ENCODE peak calls at places on chromosomes 11 and 22, in four cellular contexts. One of them, this sample, is unnamed.

GRCh38 chr22:36081023-36081431 is 52.4 kb upstream of the RBFOX2 start:
- DNase-seq in transverse colon: peak
- DNase-seq in bronchial epithelial cell: peak
- DNase-seq in AG09309: peak
- DNase-seq in this sample: peak

GRCh38 chr11:122215244-122215992 is 99.4 kb upstream of the BLID start:
- DNase-seq in AG09309: peak
- DNase-seq in transverse colon: peak
- DNase-seq in bronchial epithelial cell: peak
- DNase-seq in this sample: peak

GRCh38 chr11:72226701-72227100 is 2.1 kb downstream of the INPPL1 start:
- DNase-seq in AG09309: no peak
- DNase-seq in transverse colon: no peak
- DNase-seq in bronchial epithelial cell: no peak
- DNase-seq in this sample: no peak

GRCh38 chr22:29369460-29369859 is 18.9 kb downstream of the AP1B1 start:
- DNase-seq in AG09309: peak
- DNase-seq in transverse colon: peak
- DNase-seq in bronchial epithelial cell: peak
- DNase-seq in this sample: peak

GRCh38 chr22:32695451-32695891 is 106.0 kb upstream of the TIMP3 start:
- DNase-seq in bronchial epithelial cell: peak
- DNase-seq in transverse colon: no peak
- DNase-seq in AG09309: no peak
- DNase-seq in this sample: peak

GRCh38 chr11:57131080-57131790 is 50.5 kb upstream of the LRRC55 start:
- DNase-seq in transverse colon: peak
- DNase-seq in AG09309: no peak
- DNase-seq in bronchial epithelial cell: peak
- DNase-seq in this sample: peak

GRCh38 chr11:6623391-6624363 is 4.5 kb upstream of the TPP1 start:
- DNase-seq in AG09309: no peak
- DNase-seq in transverse colon: no peak
- DNase-seq in bronchial epithelial cell: no peak
- DNase-seq in this sample: no peak

GRCh38 chr11:129709801-129710398 is 105.7 kb upstream of the TMEM45B start:
- DNase-seq in AG09309: no peak
- DNase-seq in transverse colon: no peak
- DNase-seq in bronchial epithelial cell: no peak
- DNase-seq in this sample: no peak

GRCh38 chr11:8309862-8310261 is 46.2 kb upstream of the LMO1 start:
- DNase-seq in AG09309: no peak
- DNase-seq in transverse colon: no peak
- DNase-seq in bronchial epithelial cell: peak
- DNase-seq in this sample: no peak

GRCh38 chr22:31912402-31912733 is 32.0 kb upstream of the YWHAH start:
- DNase-seq in transverse colon: no peak
- DNase-seq in bronchial epithelial cell: no peak
- DNase-seq in AG09309: no peak
- DNase-seq in this sample: peak

GRCh38 chr11:118171274-118172062 is 5.0 kb downstream of the SCN2B start:
- DNase-seq in AG09309: no peak
- DNase-seq in transverse colon: peak
- DNase-seq in bronchial epithelial cell: peak
- DNase-seq in this sample: peak

GRCh38 chr11:36777302-36777701 is 179.3 kb upstream of the RAG2 start:
- DNase-seq in bronchial epithelial cell: no peak
- DNase-seq in AG09309: no peak
- DNase-seq in transverse colon: no peak
- DNase-seq in this sample: no peak

GRCh38 chr11:119810478-119811232 is 81.7 kb upstream of the NECTIN1 start:
- DNase-seq in transverse colon: no peak
- DNase-seq in bronchial epithelial cell: peak
- DNase-seq in AG09309: no peak
- DNase-seq in this sample: peak

GRCh38 chr22:49354516-49355205 is 473.0 kb downstream of the BRD1 start:
- DNase-seq in bronchial epithelial cell: no peak
- DNase-seq in transverse colon: no peak
- DNase-seq in AG09309: no peak
- DNase-seq in this sample: no peak

GRCh38 chr22:39771486-39771885 is 122.1 kb downstream of the ENTHD1 start:
- DNase-seq in AG09309: no peak
- DNase-seq in transverse colon: no peak
- DNase-seq in bronchial epithelial cell: no peak
- DNase-seq in this sample: no peak

GRCh38 chr11:72398058-72398758 is 36.1 kb downstream of the CLPB start:
- DNase-seq in bronchial epithelial cell: no peak
- DNase-seq in AG09309: no peak
- DNase-seq in transverse colon: no peak
- DNase-seq in this sample: no peak

GRCh38 chr11:19199037-19199436 is 2.7 kb downstream of the CSRP3 start:
- DNase-seq in AG09309: no peak
- DNase-seq in transverse colon: no peak
- DNase-seq in bronchial epithelial cell: no peak
- DNase-seq in this sample: no peak

DNA sequence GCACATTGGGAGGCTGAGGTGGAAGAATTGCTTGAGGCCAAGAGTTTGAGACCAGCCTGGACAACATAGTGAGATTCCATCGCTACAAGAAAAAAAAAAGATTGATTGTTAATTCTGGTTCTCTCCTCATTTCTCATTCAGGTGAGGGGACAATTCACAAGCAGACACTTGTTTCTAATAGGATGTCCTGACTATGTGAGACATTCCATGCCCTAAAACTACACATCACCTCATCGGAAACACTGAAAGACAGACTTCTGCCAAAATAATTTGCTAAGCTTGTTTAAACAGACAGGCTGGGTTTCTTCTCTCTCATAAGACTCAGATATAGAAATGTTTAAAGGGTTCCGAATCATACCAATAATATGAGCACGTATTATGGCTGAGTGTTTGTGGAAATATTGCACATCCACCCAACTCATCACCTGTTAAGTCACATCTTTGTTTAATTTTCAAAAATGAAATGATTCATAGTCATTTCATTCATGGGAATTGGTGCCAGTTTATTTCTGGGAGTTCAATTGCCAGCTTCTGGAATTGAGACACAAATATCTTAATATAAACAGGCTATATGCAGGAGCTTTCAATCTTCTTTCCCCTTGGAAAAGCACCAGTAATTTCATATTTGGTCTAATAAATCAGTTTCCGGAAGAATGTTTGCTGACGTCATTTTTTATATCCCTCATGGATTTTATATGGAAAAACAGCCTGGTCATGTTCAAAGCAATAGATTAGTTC is 87.2 kb downstream of the BDNF start:
- DNase-seq in AG09309: no peak
- DNase-seq in transverse colon: no peak
- DNase-seq in bronchial epithelial cell: peak
- DNase-seq in this sample: no peak
- TF ChIP-seq CTCF in AG09309: no peak
- TF ChIP-seq CTCF in transverse colon: no peak
- TF ChIP-seq CTCF in bronchial epithelial cell: no peak
- TF ChIP-seq CTCF in this sample: no peak

GRCh38 chr22:46674367-46674781 is 54.2 kb downstream of the GRAMD4 start:
- DNase-seq in bronchial epithelial cell: no peak
- DNase-seq in transverse colon: peak
- DNase-seq in AG09309: no peak
- DNase-seq in this sample: peak

GRCh38 chr22:46673677-46674236 is 53.6 kb downstream of the GRAMD4 start:
- DNase-seq in AG09309: no peak
- DNase-seq in bronchial epithelial cell: no peak
- DNase-seq in transverse colon: no peak
- DNase-seq in this sample: no peak

GRCh38 chr22:46675479-46675878 is 55.3 kb downstream of the GRAMD4 start:
- DNase-seq in AG09309: no peak
- DNase-seq in bronchial epithelial cell: no peak
- DNase-seq in transverse colon: no peak
- DNase-seq in this sample: no peak

GRCh38 chr22:46675938-46676337 is 55.8 kb downstream of the GRAMD4 start:
- DNase-seq in AG09309: no peak
- DNase-seq in bronchial epithelial cell: no peak
- DNase-seq in transverse colon: no peak
- DNase-seq in this sample: no peak

GRCh38 chr22:46674906-46675305 is 54.7 kb downstream of the GRAMD4 start:
- DNase-seq in AG09309: no peak
- DNase-seq in transverse colon: no peak
- DNase-seq in bronchial epithelial cell: no peak
- DNase-seq in this sample: no peak
- H3K4me3 ChIP-seq in AG09309: no peak
- H3K4me3 ChIP-seq in transverse colon: no peak
- H3K4me3 ChIP-seq in bronchial epithelial cell: no peak
- H3K4me3 ChIP-seq in this sample: no peak

GRCh38 chr11:63343130-63343529 is 26.5 kb upstream of the SLC22A9 start:
- DNase-seq in transverse colon: no peak
- DNase-seq in bronchial epithelial cell: no peak
- DNase-seq in AG09309: no peak
- DNase-seq in this sample: no peak
- TF ChIP-seq CTCF in transverse colon: no peak
- TF ChIP-seq CTCF in bronchial epithelial cell: no peak
- TF ChIP-seq CTCF in AG09309: no peak
- TF ChIP-seq CTCF in this sample: no peak

GRCh38 chr11:134254433-134254832 is 1.1 kb downstream of the ACAD8 start:
- DNase-seq in bronchial epithelial cell: no peak
- DNase-seq in AG09309: no peak
- DNase-seq in transverse colon: no peak
- DNase-seq in this sample: no peak
- H3K4me3 ChIP-seq in bronchial epithelial cell: peak
- H3K4me3 ChIP-seq in AG09309: peak
- H3K4me3 ChIP-seq in transverse colon: peak
- H3K4me3 ChIP-seq in this sample: peak

GRCh38 chr11:69880041-69880802 is 61.0 kb upstream of the FGF3 start:
- DNase-seq in bronchial epithelial cell: no peak
- DNase-seq in transverse colon: no peak
- DNase-seq in AG09309: no peak
- DNase-seq in this sample: no peak

GRCh38 chr11:69883292-69884255 is 64.4 kb upstream of the FGF3 start:
- DNase-seq in bronchial epithelial cell: no peak
- DNase-seq in AG09309: no peak
- DNase-seq in transverse colon: no peak
- DNase-seq in this sample: no peak

GRCh38 chr11:69880803-69881445 is 61.7 kb upstream of the FGF3 start:
- DNase-seq in transverse colon: no peak
- DNase-seq in bronchial epithelial cell: no peak
- DNase-seq in AG09309: no peak
- DNase-seq in this sample: no peak

GRCh38 chr11:69882270-69882608 is 63.0 kb upstream of the FGF3 start:
- DNase-seq in transverse colon: no peak
- DNase-seq in bronchial epithelial cell: no peak
- DNase-seq in AG09309: no peak
- DNase-seq in this sample: no peak

DNA sequence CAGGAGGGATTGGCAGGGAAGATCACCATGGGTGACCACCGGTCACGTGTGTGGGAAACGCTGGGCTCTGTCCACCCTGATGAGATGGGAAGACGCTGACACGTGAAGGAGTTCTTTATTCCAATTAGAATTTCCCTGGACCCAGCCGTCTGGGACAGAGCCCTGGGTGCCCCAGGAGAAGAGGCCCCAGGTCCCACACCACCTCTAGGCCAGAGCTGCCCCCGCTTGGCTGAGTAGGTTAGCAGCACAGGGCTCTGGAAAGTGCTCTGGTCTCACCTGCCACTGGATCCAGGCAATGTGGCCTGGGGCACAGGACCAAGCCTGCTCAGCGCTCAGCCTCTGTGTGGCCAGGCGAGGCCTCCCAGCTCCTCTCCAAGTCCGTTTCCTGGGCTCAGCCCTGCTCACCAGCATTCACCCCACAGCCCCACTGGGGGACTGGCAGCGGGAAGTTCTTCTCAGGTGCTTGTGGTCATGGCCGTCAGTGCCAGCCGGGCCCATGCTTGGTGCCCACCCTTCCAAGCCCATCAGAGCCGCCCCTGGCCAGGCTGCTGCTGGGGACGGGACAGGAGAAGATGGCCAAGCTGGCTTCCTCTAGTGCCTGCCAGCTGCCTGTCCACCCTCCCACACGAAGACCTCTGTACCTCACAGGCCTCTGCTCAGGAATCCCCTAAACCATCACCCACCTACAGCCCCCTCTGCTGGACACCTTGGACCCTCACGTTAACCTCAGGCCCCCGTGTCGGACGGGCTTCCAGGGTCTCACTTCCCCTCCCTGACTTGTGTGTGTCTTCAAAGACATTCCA is 62.5 kb upstream of the FGF3 start:
- DNase-seq in transverse colon: no peak
- DNase-seq in bronchial epithelial cell: no peak
- DNase-seq in AG09309: no peak
- DNase-seq in this sample: no peak
- TF ChIP-seq CTCF in transverse colon: no peak
- TF ChIP-seq CTCF in bronchial epithelial cell: no peak
- TF ChIP-seq CTCF in AG09309: no peak
- TF ChIP-seq CTCF in this sample: no peak

DNA sequence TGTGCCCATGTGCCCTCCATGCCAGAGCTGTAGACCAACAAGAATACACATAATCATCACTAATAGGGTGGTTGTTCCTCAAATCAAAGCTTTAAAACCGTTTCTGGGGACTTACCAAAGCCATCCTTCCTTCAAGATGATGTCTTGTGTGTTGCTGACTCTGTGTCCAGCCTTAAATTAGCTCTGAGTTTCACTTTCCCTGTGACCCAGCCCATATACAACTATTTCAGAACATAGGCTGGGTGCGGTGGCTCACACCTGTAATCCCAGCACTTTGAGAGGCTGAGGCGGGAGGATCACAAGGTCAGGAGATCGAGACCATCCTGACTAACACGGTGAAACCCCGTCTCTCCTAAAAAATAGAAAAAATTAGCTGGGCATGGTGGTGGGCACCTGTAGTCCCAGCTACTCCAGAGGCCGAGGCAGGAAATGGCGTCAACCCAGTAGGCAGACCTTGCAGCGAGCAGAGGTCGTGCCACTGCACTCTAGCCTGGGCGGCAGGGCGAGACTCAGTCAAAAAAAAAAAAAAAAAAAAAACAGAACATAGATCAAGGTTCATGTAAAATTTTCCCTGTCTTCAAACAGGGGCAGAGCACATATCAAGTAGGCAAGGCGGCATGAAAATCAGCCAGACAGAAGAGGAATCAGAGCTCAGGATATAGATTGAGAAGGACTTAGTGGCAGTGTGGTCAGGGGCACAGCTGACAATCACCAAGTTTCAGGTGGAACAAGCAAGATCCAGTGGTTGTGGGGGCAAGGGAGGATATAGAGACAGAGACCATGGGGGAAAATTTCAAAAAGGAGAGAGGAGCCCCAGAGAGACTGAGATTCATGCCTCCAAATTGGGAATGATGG is at the start of gene PLAAT2:
- DNase-seq in bronchial epithelial cell: no peak
- DNase-seq in transverse colon: no peak
- DNase-seq in AG09309: no peak
- DNase-seq in this sample: no peak
- H3K4me3 ChIP-seq in bronchial epithelial cell: no peak
- H3K4me3 ChIP-seq in transverse colon: no peak
- H3K4me3 ChIP-seq in AG09309: no peak
- H3K4me3 ChIP-seq in this sample: no peak

GRCh38 chr11:3169235-3169951 is 4.3 kb upstream of the OSBPL5 start:
- DNase-seq in bronchial epithelial cell: peak
- DNase-seq in transverse colon: peak
- DNase-seq in AG09309: no peak
- DNase-seq in this sample: peak
- TF ChIP-seq CTCF in bronchial epithelial cell: peak
- TF ChIP-seq CTCF in transverse colon: no peak
- TF ChIP-seq CTCF in AG09309: peak
- TF ChIP-seq CTCF in this sample: peak